ENCODE peak calls at places on chromosomes 13 and 19, in six cellular contexts. C, R, P, J, U and E are unnamed samples.

GRCh38 chr19:7916137-7916907 is 1.7 kb downstream of the TGFBR3L start:
- DNase-seq in C (no peak), R (no peak), P (no peak), J (no peak), U (no peak), E (peak)

GRCh38 chr19:13633109-13633508 is 126.8 kb upstream of the CACNA1A start:
- DNase-seq in U (peak), C (peak), J (peak), R (peak), P (no peak), E (peak)

GRCh38 chr19:14544977-14545715 is 15.8 kb downstream of the TECR start:
- DNase-seq in P (peak), U (no peak), C (no peak), R (no peak), J (no peak), E (peak)

GRCh38 chr13:44333950-44334675 is 39.5 kb upstream of the SERP2 start:
- DNase-seq in P (no peak), C (no peak), J (no peak), U (no peak), R (peak), E (no peak)

GRCh38 chr13:49893591-49893990 is 42.5 kb downstream of the SPRYD7 start:
- DNase-seq in R (no peak), P (no peak), J (no peak), C (no peak), U (no peak), E (no peak)

GRCh38 chr13:26022538-26023292 is 29.1 kb downstream of the SHISA2 start:
- DNase-seq in J (peak), C (peak), R (peak), U (peak), P (peak), E (peak)

GRCh38 chr13:104382941-104383340 is 1316.7 kb upstream of the SLC10A2 start:
- DNase-seq in U (peak), C (peak), J (peak), P (no peak), R (peak), E (no peak)

GRCh38 chr13:100818706-100819105 is 144.1 kb upstream of the TMTC4 start:
- DNase-seq in R (peak), C (peak), P (no peak), J (peak), U (peak), E (no peak)

GRCh38 chr19:54521022-54521859 is 18.6 kb downstream of the LAIR2 start:
- DNase-seq in P (no peak), J (no peak), R (no peak), C (no peak), U (no peak), E (no peak)

GRCh38 chr13:91017669-91018053 is 329.8 kb upstream of the MIR17HG start:
- DNase-seq in C (no peak), J (peak), P (no peak), R (no peak), U (peak), E (no peak)

GRCh38 chr13:112926993-112927392 is 42.0 kb upstream of the MCF2L start:
- DNase-seq in P (no peak), U (no peak), C (no peak), R (no peak), J (no peak), E (no peak)

GRCh38 chr13:34913040-34913439 is 29.0 kb upstream of the NBEA start:
- DNase-seq in U (peak), J (no peak), R (peak), P (no peak), C (peak), E (no peak)

GRCh38 chr13:34943675-34944634 is 1.9 kb downstream of the NBEA start:
- DNase-seq in R (no peak), J (no peak), P (no peak), C (no peak), U (no peak), E (peak)

GRCh38 chr19:48443262-48443661 is 2.5 kb upstream of the GRWD1 start:
- DNase-seq in U (no peak), R (no peak), J (no peak), P (no peak), C (no peak), E (peak)
- H3K4me3 ChIP-seq in U (no peak), R (no peak), J (no peak), P (peak), C (no peak), E (no peak)

GRCh38 chr19:46125447-46125846 is 959 bp upstream of the IGFL3 start:
- DNase-seq in R (no peak), C (no peak), J (no peak), P (no peak), U (no peak), E (no peak)

GRCh38 chr19:46124638-46125115 is at the start of gene IGFL3:
- DNase-seq in R (no peak), C (peak), U (peak), P (no peak), J (peak), E (no peak)

GRCh38 chr19:46131485-46132143 is 7.1 kb upstream of the IGFL3 start:
- DNase-seq in U (no peak), C (peak), R (no peak), J (peak), P (no peak), E (no peak)

GRCh38 chr19:46126086-46126485 is 1.6 kb upstream of the IGFL3 start:
- DNase-seq in P (no peak), J (no peak), R (no peak), C (no peak), U (peak), E (no peak)
- H3K4me3 ChIP-seq in P (no peak), J (no peak), R (no peak), C (no peak), U (no peak), E (no peak)

GRCh38 chr19:1271528-1272422 is 2.6 kb downstream of the CIRBP start:
- DNase-seq in J (no peak), P (peak), R (no peak), U (no peak), C (no peak), E (no peak)
- H3K4me3 ChIP-seq in J (no peak), P (peak), R (no peak), U (peak), C (no peak), E (peak)

DNA sequence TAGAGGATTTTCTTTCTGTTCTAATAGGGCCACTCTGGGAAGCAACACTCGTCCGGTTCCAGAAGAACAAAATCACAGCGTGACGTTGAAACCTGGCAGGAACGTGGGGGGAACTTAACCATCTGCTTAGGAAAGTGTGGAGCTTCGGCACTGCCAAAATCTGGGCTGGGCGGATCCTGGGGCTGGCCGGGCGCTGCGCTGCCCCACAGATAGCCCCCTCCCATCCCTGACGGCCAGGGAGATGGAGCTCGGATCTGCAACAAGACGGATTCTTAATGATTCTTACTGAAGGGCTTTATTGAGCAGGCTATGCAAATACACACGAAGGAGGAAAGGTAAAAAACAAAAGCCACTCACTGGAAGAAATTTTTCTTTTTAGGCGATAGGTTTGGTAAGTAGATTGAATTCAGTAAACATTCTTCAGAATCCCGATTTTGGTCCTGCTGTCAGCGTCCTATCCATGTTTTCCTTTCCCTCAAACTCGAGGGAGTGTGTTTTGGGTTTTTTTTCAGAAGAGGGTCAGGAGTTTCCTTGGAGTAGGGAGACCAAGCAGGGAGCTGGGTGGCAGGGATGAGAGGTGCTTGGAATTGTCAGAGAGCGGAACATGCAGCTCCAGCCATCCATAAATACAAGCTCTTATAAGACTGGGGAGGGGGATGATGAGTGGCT is 1.4 kb upstream of the PCDH8 start:
- DNase-seq in P (no peak), J (no peak), U (no peak), C (no peak), R (no peak), E (peak)
- H3K4me3 ChIP-seq in P (no peak), J (no peak), U (no peak), C (no peak), R (no peak), E (no peak)

GRCh38 chr13:46595136-46595917 is 42.4 kb downstream of the LRCH1 start:
- DNase-seq in J (peak), U (peak), P (no peak), C (no peak), R (peak), E (no peak)

GRCh38 chr13:46598140-46598819 is 45.3 kb downstream of the LRCH1 start:
- DNase-seq in P (no peak), U (no peak), J (no peak), C (no peak), R (no peak), E (no peak)

GRCh38 chr13:46593403-46593802 is 40.4 kb downstream of the LRCH1 start:
- DNase-seq in C (no peak), U (no peak), P (no peak), R (no peak), J (no peak), E (no peak)

GRCh38 chr13:46596501-46596900 is 43.5 kb downstream of the LRCH1 start:
- DNase-seq in C (no peak), U (no peak), P (no peak), R (no peak), J (no peak), E (no peak)

GRCh38 chr13:46595918-46596315 is 42.9 kb downstream of the LRCH1 start:
- DNase-seq in U (no peak), C (no peak), P (no peak), J (no peak), R (no peak), E (no peak)
- H3K4me3 ChIP-seq in U (no peak), C (no peak), P (no peak), J (no peak), R (no peak), E (no peak)

DNA sequence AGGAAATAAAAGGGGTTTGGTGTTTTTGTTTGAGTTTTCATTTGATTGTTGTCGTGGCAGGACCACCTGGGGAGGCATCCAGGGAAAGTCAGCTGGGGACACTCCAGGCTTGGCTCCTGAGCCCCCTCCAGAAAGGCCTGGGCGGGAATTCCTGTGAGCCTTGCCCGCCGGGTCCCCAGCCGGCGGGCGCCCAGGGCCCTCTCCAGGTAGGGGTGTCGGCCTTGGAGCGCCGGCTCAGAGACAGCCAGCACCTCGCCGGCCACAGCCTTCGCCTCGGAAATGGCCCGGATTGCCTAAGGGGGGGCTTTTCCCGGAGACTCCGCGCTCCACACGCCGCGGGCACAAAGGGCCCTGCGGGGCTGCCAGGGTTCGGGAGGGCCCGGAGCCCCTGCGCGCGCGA is 125.0 kb downstream of the TNFRSF19 start:
- DNase-seq in U (no peak), P (no peak), C (no peak), R (no peak), J (no peak), E (no peak)
- H3K4me3 ChIP-seq in U (no peak), P (peak), C (no peak), R (no peak), J (no peak), E (no peak)

GRCh38 chr19:11950312-11950711 is 14.5 kb upstream of the ZNF763 start:
- DNase-seq in J (no peak), R (no peak), P (no peak), C (no peak), U (no peak), E (no peak)
- H3K4me3 ChIP-seq in J (peak), R (no peak), P (no peak), C (no peak), U (no peak), E (no peak)

GRCh38 chr19:52898101-52898500 is 666 bp upstream of the ZNF320 start:
- DNase-seq in R (no peak), C (no peak), J (no peak), U (peak), P (peak), E (no peak)
- H3K4me3 ChIP-seq in R (peak), C (peak), J (peak), U (peak), P (peak), E (peak)